ENCODE peak calls at places on chromosomes 12 and 14, in nine cellular contexts. One of them, this sample, is unnamed.

GRCh38 chr14:101914083-101914482 is 50.3 kb upstream of the DYNC1H1 start:
- DNase-seq in Calu3: no peak
- DNase-seq in kidney: no peak
- DNase-seq in GM04504: no peak
- DNase-seq in activated CD4-positive, alpha-beta T cell treated with anti-CD3 and anti-CD28 coated beads, Interleukin-2, amount 10 ng/mL, durations not matched to agents 7 days and 5 days: no peak
- DNase-seq in AG09309: no peak
- DNase-seq in NCI-H1092: no peak
- DNase-seq in stimulated activated effector memory CD8-positive, alpha-beta T cell treated with anti-CD3 and anti-CD28 coated beads, Interleukin-12 subunit alpha, Interleukin-12 subunit beta, amount 100 ng/mL, for 72 hours: no peak
- DNase-seq in ovary: no peak
- DNase-seq in this sample: no peak

GRCh38 chr12:127785535-127785934 is 481.4 kb upstream of the TMEM132C start:
- DNase-seq in kidney: no peak
- DNase-seq in AG09309: peak; percentile 47
- DNase-seq in NCI-H1092: no peak
- DNase-seq in stimulated activated effector memory CD8-positive, alpha-beta T cell treated with anti-CD3 and anti-CD28 coated beads, Interleukin-12 subunit alpha, Interleukin-12 subunit beta, amount 100 ng/mL, for 72 hours: no peak
- DNase-seq in activated CD4-positive, alpha-beta T cell treated with anti-CD3 and anti-CD28 coated beads, Interleukin-2, amount 10 ng/mL, durations not matched to agents 7 days and 5 days: no peak
- DNase-seq in GM04504: peak; percentile 69
- DNase-seq in Calu3: no peak
- DNase-seq in ovary: no peak
- DNase-seq in this sample: no peak

GRCh38 chr14:38129705-38130104 is 78.0 kb upstream of the SSTR1 start:
- DNase-seq in NCI-H1092: no peak
- DNase-seq in Calu3: no peak
- DNase-seq in ovary: no peak
- DNase-seq in AG09309: no peak
- DNase-seq in GM04504: no peak
- DNase-seq in stimulated activated effector memory CD8-positive, alpha-beta T cell treated with anti-CD3 and anti-CD28 coated beads, Interleukin-12 subunit alpha, Interleukin-12 subunit beta, amount 100 ng/mL, for 72 hours: no peak
- DNase-seq in activated CD4-positive, alpha-beta T cell treated with anti-CD3 and anti-CD28 coated beads, Interleukin-2, amount 10 ng/mL, durations not matched to agents 7 days and 5 days: no peak
- DNase-seq in kidney: no peak
- DNase-seq in this sample: no peak

GRCh38 chr12:23204933-23205778 is 580.2 kb downstream of the ETNK1 start:
- DNase-seq in stimulated activated effector memory CD8-positive, alpha-beta T cell treated with anti-CD3 and anti-CD28 coated beads, Interleukin-12 subunit alpha, Interleukin-12 subunit beta, amount 100 ng/mL, for 72 hours: no peak
- DNase-seq in Calu3: peak; percentile 14
- DNase-seq in AG09309: peak; percentile 23
- DNase-seq in GM04504: peak; percentile 24
- DNase-seq in NCI-H1092: peak; percentile 27
- DNase-seq in ovary: no peak
- DNase-seq in activated CD4-positive, alpha-beta T cell treated with anti-CD3 and anti-CD28 coated beads, Interleukin-2, amount 10 ng/mL, durations not matched to agents 7 days and 5 days: peak; percentile 12
- DNase-seq in kidney: no peak
- DNase-seq in this sample: peak; percentile 47

GRCh38 chr12:89385965-89386537 is 33.8 kb upstream of the DUSP6 start:
- DNase-seq in Calu3: no peak
- DNase-seq in GM04504: no peak
- DNase-seq in ovary: no peak
- DNase-seq in stimulated activated effector memory CD8-positive, alpha-beta T cell treated with anti-CD3 and anti-CD28 coated beads, Interleukin-12 subunit alpha, Interleukin-12 subunit beta, amount 100 ng/mL, for 72 hours: no peak
- DNase-seq in activated CD4-positive, alpha-beta T cell treated with anti-CD3 and anti-CD28 coated beads, Interleukin-2, amount 10 ng/mL, durations not matched to agents 7 days and 5 days: no peak
- DNase-seq in kidney: no peak
- DNase-seq in AG09309: no peak
- DNase-seq in NCI-H1092: no peak
- DNase-seq in this sample: no peak

GRCh38 chr12:89899651-89900050 is 191.0 kb upstream of the ATP2B1 start:
- DNase-seq in GM04504: no peak
- DNase-seq in NCI-H1092: no peak
- DNase-seq in stimulated activated effector memory CD8-positive, alpha-beta T cell treated with anti-CD3 and anti-CD28 coated beads, Interleukin-12 subunit alpha, Interleukin-12 subunit beta, amount 100 ng/mL, for 72 hours: no peak
- DNase-seq in kidney: no peak
- DNase-seq in AG09309: no peak
- DNase-seq in Calu3: no peak
- DNase-seq in ovary: no peak
- DNase-seq in activated CD4-positive, alpha-beta T cell treated with anti-CD3 and anti-CD28 coated beads, Interleukin-2, amount 10 ng/mL, durations not matched to agents 7 days and 5 days: no peak
- DNase-seq in this sample: no peak

GRCh38 chr12:109307051-109307450 is 2.0 kb downstream of the FOXN4 start:
- DNase-seq in ovary: no peak
- DNase-seq in stimulated activated effector memory CD8-positive, alpha-beta T cell treated with anti-CD3 and anti-CD28 coated beads, Interleukin-12 subunit alpha, Interleukin-12 subunit beta, amount 100 ng/mL, for 72 hours: no peak
- DNase-seq in GM04504: no peak
- DNase-seq in kidney: no peak
- DNase-seq in AG09309: no peak
- DNase-seq in NCI-H1092: no peak
- DNase-seq in activated CD4-positive, alpha-beta T cell treated with anti-CD3 and anti-CD28 coated beads, Interleukin-2, amount 10 ng/mL, durations not matched to agents 7 days and 5 days: no peak
- DNase-seq in Calu3: no peak
- DNase-seq in this sample: no peak

GRCh38 chr14:95407342-95407741 is 87.6 kb upstream of the CLMN start:
- DNase-seq in activated CD4-positive, alpha-beta T cell treated with anti-CD3 and anti-CD28 coated beads, Interleukin-2, amount 10 ng/mL, durations not matched to agents 7 days and 5 days: no peak
- DNase-seq in AG09309: no peak
- DNase-seq in Calu3: no peak
- DNase-seq in NCI-H1092: no peak
- DNase-seq in GM04504: no peak
- DNase-seq in kidney: no peak
- DNase-seq in stimulated activated effector memory CD8-positive, alpha-beta T cell treated with anti-CD3 and anti-CD28 coated beads, Interleukin-12 subunit alpha, Interleukin-12 subunit beta, amount 100 ng/mL, for 72 hours: no peak
- DNase-seq in ovary: no peak
- DNase-seq in this sample: no peak

GRCh38 chr12:117844114-117844513 is 124.7 kb downstream of the KSR2 start:
- DNase-seq in ovary: no peak
- DNase-seq in NCI-H1092: no peak
- DNase-seq in Calu3: no peak
- DNase-seq in activated CD4-positive, alpha-beta T cell treated with anti-CD3 and anti-CD28 coated beads, Interleukin-2, amount 10 ng/mL, durations not matched to agents 7 days and 5 days: no peak
- DNase-seq in stimulated activated effector memory CD8-positive, alpha-beta T cell treated with anti-CD3 and anti-CD28 coated beads, Interleukin-12 subunit alpha, Interleukin-12 subunit beta, amount 100 ng/mL, for 72 hours: no peak
- DNase-seq in AG09309: no peak
- DNase-seq in GM04504: no peak
- DNase-seq in kidney: no peak
- DNase-seq in this sample: no peak

GRCh38 chr12:108854453-108855283 is 2.7 kb downstream of the SSH1 start:
- DNase-seq in GM04504: peak; percentile 98
- DNase-seq in NCI-H1092: no peak
- DNase-seq in activated CD4-positive, alpha-beta T cell treated with anti-CD3 and anti-CD28 coated beads, Interleukin-2, amount 10 ng/mL, durations not matched to agents 7 days and 5 days: no peak
- DNase-seq in Calu3: peak; percentile 60
- DNase-seq in kidney: peak; percentile 80
- DNase-seq in ovary: no peak
- DNase-seq in AG09309: peak; percentile 98
- DNase-seq in stimulated activated effector memory CD8-positive, alpha-beta T cell treated with anti-CD3 and anti-CD28 coated beads, Interleukin-12 subunit alpha, Interleukin-12 subunit beta, amount 100 ng/mL, for 72 hours: no peak
- DNase-seq in this sample: peak; percentile 88